ENCODE peak calls at places on chromosome 12, in nine cellular contexts. One of them, this sample, is unnamed.

GRCh38 chr12:132664206-132665148 is 22.7 kb downstream of the POLE start:
- DNase-seq in mesenchymal stem cell: no peak
- DNase-seq in OCI-LY7: no peak
- DNase-seq in fibroblast of lung: no peak
- DNase-seq in neural progenitor cell: no peak
- DNase-seq in K562: no peak
- DNase-seq in HCT116: no peak
- DNase-seq in hepatocyte: no peak
- DNase-seq in GM23338: no peak
- DNase-seq in this sample: no peak

GRCh38 chr12:113056631-113057488 is at the start of gene DTX1:
- DNase-seq in mesenchymal stem cell: no peak
- DNase-seq in OCI-LY7: peak
- DNase-seq in fibroblast of lung: no peak
- DNase-seq in neural progenitor cell: peak
- DNase-seq in K562: no peak
- DNase-seq in HCT116: no peak
- DNase-seq in hepatocyte: no peak
- DNase-seq in GM23338: peak
- DNase-seq in this sample: no peak

GRCh38 chr12:575129-575502 is 88.1 kb downstream of the NINJ2 start:
- DNase-seq in mesenchymal stem cell: no peak
- DNase-seq in OCI-LY7: no peak
- DNase-seq in fibroblast of lung: no peak
- DNase-seq in neural progenitor cell: no peak
- DNase-seq in K562: no peak
- DNase-seq in HCT116: no peak
- DNase-seq in hepatocyte: no peak
- DNase-seq in GM23338: no peak
- DNase-seq in this sample: no peak

GRCh38 chr12:109987615-109988014 is 8.6 kb downstream of the GIT2 start:
- DNase-seq in mesenchymal stem cell: no peak
- DNase-seq in OCI-LY7: no peak
- DNase-seq in fibroblast of lung: no peak
- DNase-seq in neural progenitor cell: no peak
- DNase-seq in K562: no peak
- DNase-seq in HCT116: no peak
- DNase-seq in hepatocyte: no peak
- DNase-seq in GM23338: no peak
- DNase-seq in this sample: no peak

GRCh38 chr12:69570545-69571399 is 14.5 kb upstream of the CCT2 start:
- DNase-seq in mesenchymal stem cell: peak
- DNase-seq in OCI-LY7: peak
- DNase-seq in fibroblast of lung: peak
- DNase-seq in neural progenitor cell: peak
- DNase-seq in K562: peak
- DNase-seq in HCT116: peak
- DNase-seq in hepatocyte: peak
- DNase-seq in GM23338: peak
- DNase-seq in this sample: peak

GRCh38 chr12:52713960-52714886 is 10.9 kb upstream of the KRT77 start:
- DNase-seq in mesenchymal stem cell: no peak
- DNase-seq in OCI-LY7: no peak
- DNase-seq in fibroblast of lung: no peak
- DNase-seq in neural progenitor cell: peak
- DNase-seq in K562: peak
- DNase-seq in HCT116: no peak
- DNase-seq in hepatocyte: peak
- DNase-seq in GM23338: peak
- DNase-seq in this sample: peak

GRCh38 chr12:2023365-2023764 is 19.1 kb upstream of the DCP1B start:
- DNase-seq in mesenchymal stem cell: no peak
- DNase-seq in OCI-LY7: no peak
- DNase-seq in fibroblast of lung: no peak
- DNase-seq in neural progenitor cell: no peak
- DNase-seq in K562: no peak
- DNase-seq in HCT116: no peak
- DNase-seq in hepatocyte: peak
- DNase-seq in GM23338: peak
- DNase-seq in this sample: no peak

GRCh38 chr12:49296836-49297694 is 2.1 kb downstream of the PRPH start:
- DNase-seq in mesenchymal stem cell: no peak
- DNase-seq in OCI-LY7: no peak
- DNase-seq in fibroblast of lung: no peak
- DNase-seq in neural progenitor cell: peak
- DNase-seq in K562: peak
- DNase-seq in HCT116: peak
- DNase-seq in hepatocyte: peak
- DNase-seq in GM23338: peak
- DNase-seq in this sample: no peak

GRCh38 chr12:2902287-2902880 is 11.7 kb downstream of the TULP3 start:
- DNase-seq in mesenchymal stem cell: peak
- DNase-seq in OCI-LY7: no peak
- DNase-seq in fibroblast of lung: peak
- DNase-seq in neural progenitor cell: no peak
- DNase-seq in K562: no peak
- DNase-seq in HCT116: no peak
- DNase-seq in hepatocyte: peak
- DNase-seq in GM23338: no peak
- DNase-seq in this sample: no peak

GRCh38 chr12:22334696-22335290 is at the start of gene ST8SIA1:
- DNase-seq in mesenchymal stem cell: peak
- DNase-seq in OCI-LY7: no peak
- DNase-seq in fibroblast of lung: peak
- DNase-seq in neural progenitor cell: peak
- DNase-seq in K562: no peak
- DNase-seq in HCT116: no peak
- DNase-seq in hepatocyte: peak
- DNase-seq in GM23338: peak
- DNase-seq in this sample: peak

GRCh38 chr12:56993346-56993745 is 13.0 kb downstream of the ZBTB39 start:
- DNase-seq in mesenchymal stem cell: no peak
- DNase-seq in OCI-LY7: no peak
- DNase-seq in fibroblast of lung: no peak
- DNase-seq in neural progenitor cell: no peak
- DNase-seq in K562: no peak
- DNase-seq in HCT116: no peak
- DNase-seq in hepatocyte: no peak
- DNase-seq in GM23338: no peak
- DNase-seq in this sample: no peak

GRCh38 chr12:70077441-70077840 is 165.8 kb upstream of the CNOT2 start:
- DNase-seq in mesenchymal stem cell: no peak
- DNase-seq in OCI-LY7: no peak
- DNase-seq in fibroblast of lung: no peak
- DNase-seq in neural progenitor cell: no peak
- DNase-seq in K562: no peak
- DNase-seq in HCT116: no peak
- DNase-seq in hepatocyte: no peak
- DNase-seq in GM23338: no peak
- DNase-seq in this sample: no peak

GRCh38 chr12:123741937-123742572 is 20.0 kb upstream of the DNAH10 start:
- DNase-seq in mesenchymal stem cell: no peak
- DNase-seq in OCI-LY7: no peak
- DNase-seq in fibroblast of lung: no peak
- DNase-seq in neural progenitor cell: no peak
- DNase-seq in K562: no peak
- DNase-seq in HCT116: no peak
- DNase-seq in hepatocyte: no peak
- DNase-seq in GM23338: no peak
- DNase-seq in this sample: no peak

GRCh38 chr12:14691560-14691959 is 4.8 kb downstream of the GUCY2C start:
- DNase-seq in mesenchymal stem cell: no peak
- DNase-seq in OCI-LY7: no peak
- DNase-seq in fibroblast of lung: no peak
- DNase-seq in neural progenitor cell: no peak
- DNase-seq in K562: no peak
- DNase-seq in HCT116: no peak
- DNase-seq in hepatocyte: no peak
- DNase-seq in GM23338: no peak
- DNase-seq in this sample: no peak

GRCh38 chr12:25655702-25656101 is 102.6 kb upstream of the LMNTD1 start:
- DNase-seq in mesenchymal stem cell: no peak
- DNase-seq in OCI-LY7: no peak
- DNase-seq in fibroblast of lung: no peak
- DNase-seq in neural progenitor cell: no peak
- DNase-seq in K562: no peak
- DNase-seq in HCT116: no peak
- DNase-seq in hepatocyte: peak
- DNase-seq in GM23338: no peak
- DNase-seq in this sample: no peak
- H2AFZ ChIP-seq in mesenchymal stem cell: no peak
- H2AFZ ChIP-seq in OCI-LY7: no peak
- H2AFZ ChIP-seq in fibroblast of lung: no peak
- H2AFZ ChIP-seq in neural progenitor cell: no peak
- H2AFZ ChIP-seq in K562: no peak
- H2AFZ ChIP-seq in HCT116: no peak
- H2AFZ ChIP-seq in hepatocyte: no peak
- H2AFZ ChIP-seq in GM23338: no peak
- H2AFZ ChIP-seq in this sample: no peak

GRCh38 chr12:75747572-75747995 is 236.2 kb upstream of the KRR1 start:
- DNase-seq in mesenchymal stem cell: peak
- DNase-seq in OCI-LY7: no peak
- DNase-seq in fibroblast of lung: peak
- DNase-seq in neural progenitor cell: no peak
- DNase-seq in K562: no peak
- DNase-seq in HCT116: no peak
- DNase-seq in hepatocyte: no peak
- DNase-seq in GM23338: no peak
- DNase-seq in this sample: no peak
- H3K4me2 ChIP-seq in mesenchymal stem cell: no peak
- H3K4me2 ChIP-seq in OCI-LY7: no peak
- H3K4me2 ChIP-seq in fibroblast of lung: peak
- H3K4me2 ChIP-seq in neural progenitor cell: no peak
- H3K4me2 ChIP-seq in K562: no peak
- H3K4me2 ChIP-seq in HCT116: peak
- H3K4me2 ChIP-seq in hepatocyte: no peak
- H3K4me2 ChIP-seq in GM23338: no peak
- H3K4me2 ChIP-seq in this sample: no peak

GRCh38 chr12:80830533-80831088 is 107.1 kb downstream of the LIN7A start:
- DNase-seq in mesenchymal stem cell: no peak
- DNase-seq in OCI-LY7: no peak
- DNase-seq in fibroblast of lung: no peak
- DNase-seq in neural progenitor cell: no peak
- DNase-seq in K562: no peak
- DNase-seq in HCT116: no peak
- DNase-seq in hepatocyte: no peak
- DNase-seq in GM23338: no peak
- DNase-seq in this sample: no peak

GRCh38 chr12:80823393-80823792 is 106.7 kb downstream of the MYF5 start:
- DNase-seq in mesenchymal stem cell: no peak
- DNase-seq in OCI-LY7: no peak
- DNase-seq in fibroblast of lung: no peak
- DNase-seq in neural progenitor cell: no peak
- DNase-seq in K562: no peak
- DNase-seq in HCT116: no peak
- DNase-seq in hepatocyte: no peak
- DNase-seq in GM23338: no peak
- DNase-seq in this sample: no peak

GRCh38 chr12:80821513-80822000 is 104.8 kb downstream of the MYF5 start:
- DNase-seq in mesenchymal stem cell: no peak
- DNase-seq in OCI-LY7: peak
- DNase-seq in fibroblast of lung: no peak
- DNase-seq in neural progenitor cell: peak
- DNase-seq in K562: no peak
- DNase-seq in HCT116: no peak
- DNase-seq in hepatocyte: peak
- DNase-seq in GM23338: peak
- DNase-seq in this sample: peak

GRCh38 chr12:80829767-80830166 is 108.0 kb downstream of the LIN7A start:
- DNase-seq in mesenchymal stem cell: no peak
- DNase-seq in OCI-LY7: no peak
- DNase-seq in fibroblast of lung: no peak
- DNase-seq in neural progenitor cell: no peak
- DNase-seq in K562: no peak
- DNase-seq in HCT116: no peak
- DNase-seq in hepatocyte: no peak
- DNase-seq in GM23338: no peak
- DNase-seq in this sample: no peak

GRCh38 chr12:80825506-80825905 is 108.8 kb downstream of the MYF5 start:
- DNase-seq in mesenchymal stem cell: no peak
- DNase-seq in OCI-LY7: no peak
- DNase-seq in fibroblast of lung: no peak
- DNase-seq in neural progenitor cell: no peak
- DNase-seq in K562: no peak
- DNase-seq in HCT116: no peak
- DNase-seq in hepatocyte: no peak
- DNase-seq in GM23338: no peak
- DNase-seq in this sample: no peak
- H2AFZ ChIP-seq in mesenchymal stem cell: no peak
- H2AFZ ChIP-seq in OCI-LY7: no peak
- H2AFZ ChIP-seq in fibroblast of lung: no peak
- H2AFZ ChIP-seq in neural progenitor cell: no peak
- H2AFZ ChIP-seq in K562: no peak
- H2AFZ ChIP-seq in HCT116: no peak
- H2AFZ ChIP-seq in hepatocyte: no peak
- H2AFZ ChIP-seq in GM23338: no peak
- H2AFZ ChIP-seq in this sample: no peak

GRCh38 chr12:119177724-119178380 is 879 bp upstream of the HSPB8 start:
- DNase-seq in mesenchymal stem cell: no peak
- DNase-seq in OCI-LY7: no peak
- DNase-seq in fibroblast of lung: no peak
- DNase-seq in neural progenitor cell: no peak
- DNase-seq in K562: no peak
- DNase-seq in HCT116: no peak
- DNase-seq in hepatocyte: no peak
- DNase-seq in GM23338: no peak
- DNase-seq in this sample: no peak

GRCh38 chr12:119176267-119177055 is 2.3 kb upstream of the HSPB8 start:
- DNase-seq in mesenchymal stem cell: peak
- DNase-seq in OCI-LY7: no peak
- DNase-seq in fibroblast of lung: peak
- DNase-seq in neural progenitor cell: peak
- DNase-seq in K562: peak
- DNase-seq in HCT116: peak
- DNase-seq in hepatocyte: peak
- DNase-seq in GM23338: peak
- DNase-seq in this sample: no peak

GRCh38 chr12:119178544-119179334 is at the start of gene HSPB8:
- DNase-seq in mesenchymal stem cell: peak
- DNase-seq in OCI-LY7: no peak
- DNase-seq in fibroblast of lung: peak
- DNase-seq in neural progenitor cell: peak
- DNase-seq in K562: peak
- DNase-seq in HCT116: peak
- DNase-seq in hepatocyte: peak
- DNase-seq in GM23338: peak
- DNase-seq in this sample: no peak

GRCh38 chr12:119175115-119175514 is 3.6 kb upstream of the HSPB8 start:
- DNase-seq in mesenchymal stem cell: no peak
- DNase-seq in OCI-LY7: no peak
- DNase-seq in fibroblast of lung: no peak
- DNase-seq in neural progenitor cell: no peak
- DNase-seq in K562: no peak
- DNase-seq in HCT116: no peak
- DNase-seq in hepatocyte: no peak
- DNase-seq in GM23338: no peak
- DNase-seq in this sample: no peak

DNA sequence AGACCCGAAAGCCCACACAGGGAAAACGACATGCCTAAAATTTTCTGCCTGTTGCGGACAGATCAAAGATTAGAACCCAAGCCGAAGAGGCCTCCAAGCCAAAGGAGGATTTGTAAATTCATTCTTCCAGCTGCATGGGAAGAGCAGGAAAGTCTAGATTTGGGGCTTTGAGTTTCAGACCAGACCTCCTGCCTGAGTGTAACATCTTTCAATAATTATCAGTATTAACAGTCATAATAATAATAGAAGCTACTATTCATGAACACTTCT is 1.7 kb upstream of the HSPB8 start:
- DNase-seq in mesenchymal stem cell: no peak
- DNase-seq in OCI-LY7: no peak
- DNase-seq in fibroblast of lung: no peak
- DNase-seq in neural progenitor cell: no peak
- DNase-seq in K562: no peak
- DNase-seq in HCT116: no peak
- DNase-seq in hepatocyte: no peak
- DNase-seq in GM23338: no peak
- DNase-seq in this sample: no peak
- H3K4me2 ChIP-seq in mesenchymal stem cell: no peak
- H3K4me2 ChIP-seq in OCI-LY7: no peak
- H3K4me2 ChIP-seq in fibroblast of lung: no peak
- H3K4me2 ChIP-seq in neural progenitor cell: no peak
- H3K4me2 ChIP-seq in K562: no peak
- H3K4me2 ChIP-seq in HCT116: peak
- H3K4me2 ChIP-seq in hepatocyte: no peak
- H3K4me2 ChIP-seq in GM23338: no peak
- H3K4me2 ChIP-seq in this sample: no peak